ENCODE peak calls at places on chromosomes 7 and 10, in seven cellular contexts. Z, V, E, A, K, G and T are unnamed samples.

GRCh38 chr10:11933837-11934236 is 108.8 kb downstream of the UPF2 start:
- DNase-seq in Z (no peak), V (no peak), E (no peak), A (no peak), K (no peak), G (no peak), T (no peak)

GRCh38 chr7:41047192-41047591 is 655.7 kb downstream of the INHBA start:
- DNase-seq in Z (no peak), V (no peak), E (no peak), A (no peak), K (no peak), G (no peak), T (no peak)

GRCh38 chr10:132372516-132373095 is 24.4 kb upstream of the PWWP2B start:
- DNase-seq in Z (no peak), V (no peak), E (no peak), A (no peak), K (no peak), G (no peak), T (no peak)

GRCh38 chr7:50828801-50829200 is 46.1 kb upstream of the GRB10 start:
- DNase-seq in Z (no peak), V (no peak), E (no peak), A (no peak), K (no peak), G (no peak), T (no peak)

GRCh38 chr10:124524991-124525653 is 63.5 kb downstream of the LHPP start:
- DNase-seq in Z (no peak), V (no peak), E (peak; percentile 84), A (no peak), K (no peak), G (no peak), T (peak; percentile 69)

GRCh38 chr7:41287559-41288335 is 415.1 kb downstream of the INHBA start:
- DNase-seq in Z (no peak), V (no peak), E (no peak), A (no peak), K (no peak), G (peak; percentile 25), T (no peak)

GRCh38 chr7:34727464-34727995 is 69.5 kb downstream of the NPSR1 start:
- DNase-seq in Z (peak; percentile 87), V (no peak), E (no peak), A (no peak), K (no peak), G (no peak), T (no peak)

GRCh38 chr7:44050121-44050914 is 5.8 kb downstream of the DBNL start:
- DNase-seq in Z (no peak), V (no peak), E (no peak), A (no peak), K (no peak), G (no peak), T (no peak)

GRCh38 chr10:93313798-93314197 is 168.3 kb downstream of the MYOF start:
- DNase-seq in Z (no peak), V (no peak), E (no peak), A (peak; percentile 37), K (no peak), G (no peak), T (no peak)

GRCh38 chr10:26543567-26544306 is 105.6 kb downstream of the APBB1IP start:
- DNase-seq in Z (no peak), V (no peak), E (no peak), A (no peak), K (no peak), G (no peak), T (no peak)

GRCh38 chr7:155652156-155653124 is 8.0 kb downstream of the RBM33 start:
- DNase-seq in Z (no peak), V (no peak), E (no peak), A (no peak), K (no peak), G (no peak), T (no peak)

GRCh38 chr7:26440253-26440992 is 148.8 kb downstream of the SNX10 start:
- DNase-seq in Z (peak; percentile 83), V (no peak), E (no peak), A (no peak), K (no peak), G (no peak), T (no peak)

GRCh38 chr10:46992794-46993552 is 81.7 kb downstream of the PTPN20 start:
- DNase-seq in Z (no peak), V (no peak), E (no peak), A (peak; percentile 47), K (no peak), G (peak; percentile 59), T (no peak)

GRCh38 chr7:55034776-55035175 is 16.0 kb downstream of the EGFR start:
- DNase-seq in Z (no peak), V (no peak), E (no peak), A (no peak), K (no peak), G (no peak), T (no peak)

GRCh38 chr7:5523052-5523711 is 99.5 kb upstream of the TNRC18 start:
- DNase-seq in Z (no peak), V (no peak), E (no peak), A (peak; percentile 61), K (no peak), G (peak; percentile 3), T (no peak)

GRCh38 chr10:44775402-44775741 is 135.8 kb upstream of the TMEM72 start:
- DNase-seq in Z (no peak), V (no peak), E (no peak), A (no peak), K (no peak), G (no peak), T (no peak)

GRCh38 chr7:36084485-36085091 is 68.5 kb upstream of the EEPD1 start:
- DNase-seq in Z (peak; percentile 37), V (no peak), E (peak; percentile 69), A (peak; percentile 42), K (no peak), G (peak; percentile 77), T (no peak)

GRCh38 chr10:100868391-100868790 is 44.4 kb upstream of the SLF2 start:
- DNase-seq in Z (no peak), V (no peak), E (no peak), A (no peak), K (no peak), G (no peak), T (no peak)

GRCh38 chr7:36985866-36986402 is 261.6 kb upstream of the AOAH start:
- DNase-seq in Z (no peak), V (no peak), E (no peak), A (no peak), K (no peak), G (no peak), T (no peak)

GRCh38 chr7:150983893-150984368 is 5.8 kb upstream of the KCNH2 start:
- DNase-seq in Z (no peak), V (no peak), E (no peak), A (peak; percentile 37), K (no peak), G (no peak), T (no peak)

GRCh38 chr7:156456503-156457115 is 184.0 kb upstream of the RNF32 start:
- DNase-seq in Z (peak; percentile 58), V (no peak), E (no peak), A (no peak), K (no peak), G (no peak), T (no peak)

GRCh38 chr10:78717200-78717599 is 351.6 kb upstream of the ZMIZ1 start:
- DNase-seq in Z (no peak), V (no peak), E (peak; percentile 47), A (peak; percentile 59), K (no peak), G (no peak), T (no peak)

GRCh38 chr7:112649560-112649959 is 140.6 kb downstream of the TMEM168 start:
- DNase-seq in Z (no peak), V (no peak), E (no peak), A (no peak), K (no peak), G (no peak), T (no peak)

GRCh38 chr7:1104514-1105179 is 16.7 kb downstream of the GPER1 start:
- DNase-seq in Z (no peak), V (no peak), E (peak; percentile 27), A (peak; percentile 61), K (no peak), G (no peak), T (no peak)

GRCh38 chr10:70490142-70490541 is 11.6 kb downstream of the PALD1 start:
- DNase-seq in Z (no peak), V (no peak), E (no peak), A (no peak), K (no peak), G (no peak), T (no peak)

GRCh38 chr7:85287126-85287825 is 100.4 kb upstream of the SEMA3D start:
- DNase-seq in Z (no peak), V (no peak), E (no peak), A (peak; percentile 2), K (no peak), G (no peak), T (no peak)

GRCh38 chr7:44461387-44461786 is 29.1 kb downstream of the NUDCD3 start:
- DNase-seq in Z (no peak), V (no peak), E (no peak), A (peak; percentile 55), K (no peak), G (no peak), T (no peak)

GRCh38 chr7:135557455-135558336 is at the start of gene NUP205:
- DNase-seq in Z (peak; percentile 90), V (peak; percentile 82), E (peak; percentile 79), A (peak; percentile 89), K (peak; percentile 48), G (peak; percentile 76), T (peak; percentile 60)

GRCh38 chr7:38840736-38841460 is 68.1 kb downstream of the VPS41 start:
- DNase-seq in Z (no peak), V (no peak), E (no peak), A (peak; percentile 82), K (no peak), G (no peak), T (no peak)

GRCh38 chr10:101358706-101359300 is 4.8 kb downstream of the BTRC start:
- DNase-seq in Z (no peak), V (no peak), E (no peak), A (no peak), K (no peak), G (no peak), T (no peak)

GRCh38 chr7:44077681-44078091 is 4.6 kb downstream of the POLM start:
- DNase-seq in Z (no peak), V (no peak), E (peak; percentile 66), A (no peak), K (no peak), G (no peak), T (no peak)